ENCODE peak calls at places on chromosomes 13 and 19, in eight cellular contexts. One of them, this sample, is unnamed.

GRCh38 chr13:52455677-52456041 is 381 bp downstream of the CKAP2 start:
- DNase-seq in fibroblast of lung: peak; percentile 67
- DNase-seq in midbrain: peak; percentile 64
- DNase-seq in LNCaP clone FGC: no peak
- DNase-seq in COR-L47: peak; percentile 83
- DNase-seq in HFFc6: peak; percentile 15
- DNase-seq in HT-29: peak; percentile 83
- DNase-seq in Ammon's horn: peak; percentile 70
- DNase-seq in this sample: peak; percentile 27

GRCh38 chr19:11481777-11482383 is 1.0 kb upstream of the ELAVL3 start:
- DNase-seq in COR-L47: peak; percentile 97
- DNase-seq in LNCaP clone FGC: peak; percentile 83
- DNase-seq in HT-29: no peak
- DNase-seq in HFFc6: peak; percentile 39
- DNase-seq in fibroblast of lung: peak; percentile 80
- DNase-seq in midbrain: peak; percentile 95
- DNase-seq in Ammon's horn: peak; percentile 99
- DNase-seq in this sample: no peak

GRCh38 chr19:40716031-40716654 is 543 bp downstream of the COQ8B start:
- DNase-seq in COR-L47: no peak
- DNase-seq in LNCaP clone FGC: no peak
- DNase-seq in midbrain: no peak
- DNase-seq in HT-29: peak; percentile 89
- DNase-seq in Ammon's horn: no peak
- DNase-seq in fibroblast of lung: no peak
- DNase-seq in HFFc6: peak; percentile 90
- DNase-seq in this sample: no peak

GRCh38 chr13:50195045-50195444 is 179.8 kb downstream of the KCNRG start:
- DNase-seq in HT-29: no peak
- DNase-seq in LNCaP clone FGC: no peak
- DNase-seq in midbrain: no peak
- DNase-seq in HFFc6: no peak
- DNase-seq in COR-L47: no peak
- DNase-seq in fibroblast of lung: no peak
- DNase-seq in Ammon's horn: no peak
- DNase-seq in this sample: no peak

GRCh38 chr19:35757231-35757748 is 461 bp upstream of the HSPB6 start:
- DNase-seq in fibroblast of lung: peak; percentile 98
- DNase-seq in Ammon's horn: no peak
- DNase-seq in HFFc6: peak; percentile 89
- DNase-seq in midbrain: peak; percentile 42
- DNase-seq in LNCaP clone FGC: no peak
- DNase-seq in COR-L47: peak; percentile 18
- DNase-seq in HT-29: no peak
- DNase-seq in this sample: peak; percentile 86

GRCh38 chr13:97264663-97265062 is 42.5 kb downstream of the MBNL2 start:
- DNase-seq in fibroblast of lung: no peak
- DNase-seq in HFFc6: no peak
- DNase-seq in Ammon's horn: no peak
- DNase-seq in HT-29: no peak
- DNase-seq in LNCaP clone FGC: no peak
- DNase-seq in midbrain: no peak
- DNase-seq in COR-L47: no peak
- DNase-seq in this sample: no peak

GRCh38 chr13:37968555-37968954 is 99.0 kb upstream of the TRPC4 start:
- DNase-seq in LNCaP clone FGC: no peak
- DNase-seq in COR-L47: no peak
- DNase-seq in midbrain: no peak
- DNase-seq in fibroblast of lung: no peak
- DNase-seq in HFFc6: no peak
- DNase-seq in Ammon's horn: no peak
- DNase-seq in HT-29: no peak
- DNase-seq in this sample: no peak

GRCh38 chr19:40174087-40174486 is 17.1 kb upstream of the MAP3K10 start:
- DNase-seq in COR-L47: no peak
- DNase-seq in HT-29: no peak
- DNase-seq in HFFc6: no peak
- DNase-seq in midbrain: no peak
- DNase-seq in fibroblast of lung: no peak
- DNase-seq in LNCaP clone FGC: no peak
- DNase-seq in Ammon's horn: no peak
- DNase-seq in this sample: no peak

GRCh38 chr13:20869540-20869939 is 33.0 kb downstream of the XPO4 start:
- DNase-seq in LNCaP clone FGC: no peak
- DNase-seq in HT-29: peak; percentile 18
- DNase-seq in fibroblast of lung: peak; percentile 54
- DNase-seq in COR-L47: no peak
- DNase-seq in midbrain: no peak
- DNase-seq in Ammon's horn: no peak
- DNase-seq in HFFc6: no peak
- DNase-seq in this sample: no peak

GRCh38 chr19:55491546-55492360 is 3.5 kb downstream of the SSC5D start:
- DNase-seq in Ammon's horn: no peak
- DNase-seq in COR-L47: peak; percentile 29
- DNase-seq in fibroblast of lung: no peak
- DNase-seq in midbrain: no peak
- DNase-seq in LNCaP clone FGC: no peak
- DNase-seq in HT-29: no peak
- DNase-seq in HFFc6: no peak
- DNase-seq in this sample: no peak

GRCh38 chr13:112444416-112445399 is 68.6 kb downstream of the SPACA7 start:
- DNase-seq in Ammon's horn: no peak
- DNase-seq in midbrain: no peak
- DNase-seq in LNCaP clone FGC: no peak
- DNase-seq in HFFc6: no peak
- DNase-seq in fibroblast of lung: no peak
- DNase-seq in HT-29: no peak
- DNase-seq in COR-L47: no peak
- DNase-seq in this sample: no peak

GRCh38 chr19:5711713-5712161 is 8.2 kb downstream of the LONP1 start:
- DNase-seq in COR-L47: no peak
- DNase-seq in Ammon's horn: no peak
- DNase-seq in HFFc6: no peak
- DNase-seq in HT-29: no peak
- DNase-seq in LNCaP clone FGC: no peak
- DNase-seq in midbrain: no peak
- DNase-seq in fibroblast of lung: no peak
- DNase-seq in this sample: no peak

GRCh38 chr13:113763961-113764792 is 5.2 kb downstream of the TMEM255B start:
- DNase-seq in LNCaP clone FGC: no peak
- DNase-seq in HT-29: no peak
- DNase-seq in COR-L47: no peak
- DNase-seq in HFFc6: no peak
- DNase-seq in Ammon's horn: no peak
- DNase-seq in midbrain: no peak
- DNase-seq in fibroblast of lung: no peak
- DNase-seq in this sample: no peak

GRCh38 chr13:111422352-111422751 is 101.9 kb downstream of the TEX29 start:
- DNase-seq in COR-L47: peak; percentile 73
- DNase-seq in HFFc6: no peak
- DNase-seq in LNCaP clone FGC: no peak
- DNase-seq in HT-29: peak; percentile 57
- DNase-seq in fibroblast of lung: no peak
- DNase-seq in Ammon's horn: peak; percentile 20
- DNase-seq in midbrain: no peak
- DNase-seq in this sample: no peak

GRCh38 chr19:33796164-33797100 is at the start of gene KCTD15:
- DNase-seq in fibroblast of lung: peak; percentile 42
- DNase-seq in midbrain: no peak
- DNase-seq in LNCaP clone FGC: no peak
- DNase-seq in HT-29: no peak
- DNase-seq in HFFc6: no peak
- DNase-seq in COR-L47: peak; percentile 63
- DNase-seq in Ammon's horn: no peak
- DNase-seq in this sample: no peak

GRCh38 chr13:110546389-110546788 is 15.1 kb downstream of the RAB20 start:
- DNase-seq in HFFc6: no peak
- DNase-seq in fibroblast of lung: no peak
- DNase-seq in COR-L47: no peak
- DNase-seq in midbrain: no peak
- DNase-seq in Ammon's horn: no peak
- DNase-seq in HT-29: no peak
- DNase-seq in LNCaP clone FGC: no peak
- DNase-seq in this sample: no peak

GRCh38 chr13:19596960-19597361 is 35.6 kb upstream of the TPTE2 start:
- DNase-seq in HT-29: peak; percentile 78
- DNase-seq in HFFc6: peak; percentile 38
- DNase-seq in midbrain: no peak
- DNase-seq in fibroblast of lung: peak; percentile 60
- DNase-seq in Ammon's horn: no peak
- DNase-seq in COR-L47: no peak
- DNase-seq in LNCaP clone FGC: no peak
- DNase-seq in this sample: no peak

GRCh38 chr13:92994056-92994455 is 232.6 kb upstream of the GPC6 start:
- DNase-seq in Ammon's horn: no peak
- DNase-seq in LNCaP clone FGC: no peak
- DNase-seq in HFFc6: no peak
- DNase-seq in COR-L47: no peak
- DNase-seq in HT-29: no peak
- DNase-seq in midbrain: no peak
- DNase-seq in fibroblast of lung: peak; percentile 48
- DNase-seq in this sample: no peak

GRCh38 chr13:110334841-110335490 is 27.9 kb downstream of the COL4A2 start:
- DNase-seq in HT-29: no peak
- DNase-seq in Ammon's horn: no peak
- DNase-seq in midbrain: no peak
- DNase-seq in HFFc6: no peak
- DNase-seq in fibroblast of lung: no peak
- DNase-seq in COR-L47: no peak
- DNase-seq in LNCaP clone FGC: no peak
- DNase-seq in this sample: peak; percentile 91

GRCh38 chr13:31119966-31120733 is 41.6 kb downstream of the HSPH1 start:
- DNase-seq in Ammon's horn: no peak
- DNase-seq in HT-29: no peak
- DNase-seq in midbrain: no peak
- DNase-seq in COR-L47: peak; percentile 10
- DNase-seq in fibroblast of lung: peak; percentile 28
- DNase-seq in LNCaP clone FGC: no peak
- DNase-seq in HFFc6: no peak
- DNase-seq in this sample: no peak

GRCh38 chr19:16143399-16144215 is at the start of gene HSH2D:
- DNase-seq in COR-L47: peak; percentile 8
- DNase-seq in midbrain: no peak
- DNase-seq in Ammon's horn: no peak
- DNase-seq in fibroblast of lung: no peak
- DNase-seq in HT-29: peak; percentile 68
- DNase-seq in LNCaP clone FGC: peak; percentile 78
- DNase-seq in HFFc6: no peak
- DNase-seq in this sample: no peak

GRCh38 chr13:98275711-98276171 is 98.7 kb upstream of the RNF113B start:
- DNase-seq in midbrain: no peak
- DNase-seq in HT-29: no peak
- DNase-seq in Ammon's horn: no peak
- DNase-seq in fibroblast of lung: no peak
- DNase-seq in HFFc6: no peak
- DNase-seq in LNCaP clone FGC: no peak
- DNase-seq in COR-L47: no peak
- DNase-seq in this sample: no peak

GRCh38 chr19:13623686-13624405 is 117.6 kb upstream of the CACNA1A start:
- DNase-seq in midbrain: no peak
- DNase-seq in LNCaP clone FGC: no peak
- DNase-seq in HFFc6: no peak
- DNase-seq in fibroblast of lung: no peak
- DNase-seq in HT-29: no peak
- DNase-seq in COR-L47: no peak
- DNase-seq in Ammon's horn: peak; percentile 5
- DNase-seq in this sample: no peak

GRCh38 chr13:21884965-21885567 is 214.2 kb downstream of the FGF9 start:
- DNase-seq in HT-29: no peak
- DNase-seq in LNCaP clone FGC: no peak
- DNase-seq in fibroblast of lung: no peak
- DNase-seq in HFFc6: no peak
- DNase-seq in COR-L47: no peak
- DNase-seq in midbrain: no peak
- DNase-seq in Ammon's horn: no peak
- DNase-seq in this sample: no peak

GRCh38 chr19:2495130-2495641 is 19.3 kb downstream of the GADD45B start:
- DNase-seq in midbrain: no peak
- DNase-seq in HT-29: peak; percentile 69
- DNase-seq in LNCaP clone FGC: peak; percentile 63
- DNase-seq in Ammon's horn: no peak
- DNase-seq in HFFc6: peak; percentile 78
- DNase-seq in fibroblast of lung: peak; percentile 74
- DNase-seq in COR-L47: peak; percentile 54
- DNase-seq in this sample: no peak

GRCh38 chr19:38270587-38271167 is 6.3 kb downstream of the SPINT2 start:
- DNase-seq in HT-29: no peak
- DNase-seq in fibroblast of lung: no peak
- DNase-seq in LNCaP clone FGC: no peak
- DNase-seq in Ammon's horn: no peak
- DNase-seq in HFFc6: peak; percentile 52
- DNase-seq in COR-L47: peak; percentile 14
- DNase-seq in midbrain: no peak
- DNase-seq in this sample: peak; percentile 34

GRCh38 chr19:14577885-14578427 is 4.9 kb upstream of the CLEC17A start:
- DNase-seq in midbrain: no peak
- DNase-seq in LNCaP clone FGC: no peak
- DNase-seq in fibroblast of lung: no peak
- DNase-seq in HT-29: no peak
- DNase-seq in HFFc6: no peak
- DNase-seq in Ammon's horn: no peak
- DNase-seq in COR-L47: no peak
- DNase-seq in this sample: no peak

GRCh38 chr19:33771308-33772101 is 25.2 kb upstream of the KCTD15 start:
- DNase-seq in HFFc6: peak; percentile 32
- DNase-seq in LNCaP clone FGC: peak; percentile 22
- DNase-seq in fibroblast of lung: peak; percentile 57
- DNase-seq in Ammon's horn: peak; percentile 81
- DNase-seq in midbrain: peak; percentile 66
- DNase-seq in COR-L47: peak; percentile 69
- DNase-seq in HT-29: peak; percentile 87
- DNase-seq in this sample: no peak

GRCh38 chr19:33373701-33374405 is at the start of gene CEBPG:
- DNase-seq in HT-29: peak; percentile 79
- DNase-seq in fibroblast of lung: peak; percentile 72
- DNase-seq in Ammon's horn: no peak
- DNase-seq in midbrain: no peak
- DNase-seq in LNCaP clone FGC: no peak
- DNase-seq in COR-L47: peak; percentile 48
- DNase-seq in HFFc6: peak; percentile 28
- DNase-seq in this sample: no peak

GRCh38 chr13:48626077-48626449 is 27.7 kb upstream of the CYSLTR2 start:
- DNase-seq in HT-29: no peak
- DNase-seq in HFFc6: no peak
- DNase-seq in Ammon's horn: no peak
- DNase-seq in LNCaP clone FGC: no peak
- DNase-seq in fibroblast of lung: peak; percentile 62
- DNase-seq in COR-L47: no peak
- DNase-seq in midbrain: no peak
- DNase-seq in this sample: no peak

GRCh38 chr19:53037101-53038097 is 7.1 kb upstream of the ERVV-2 start:
- DNase-seq in LNCaP clone FGC: no peak
- DNase-seq in HFFc6: no peak
- DNase-seq in fibroblast of lung: peak; percentile 73
- DNase-seq in Ammon's horn: peak; percentile 40
- DNase-seq in COR-L47: no peak
- DNase-seq in midbrain: no peak
- DNase-seq in HT-29: no peak
- DNase-seq in this sample: no peak

GRCh38 chr19:42360787-42361544 is 29.1 kb downstream of the CNFN start:
- DNase-seq in Ammon's horn: no peak
- DNase-seq in HFFc6: no peak
- DNase-seq in midbrain: no peak
- DNase-seq in fibroblast of lung: no peak
- DNase-seq in COR-L47: no peak
- DNase-seq in HT-29: no peak
- DNase-seq in LNCaP clone FGC: no peak
- DNase-seq in this sample: no peak

GRCh38 chr13:101728021-101728420 is 275.5 kb downstream of the ITGBL1 start:
- DNase-seq in HFFc6: no peak
- DNase-seq in midbrain: no peak
- DNase-seq in Ammon's horn: no peak
- DNase-seq in COR-L47: no peak
- DNase-seq in fibroblast of lung: no peak
- DNase-seq in HT-29: no peak
- DNase-seq in LNCaP clone FGC: no peak
- DNase-seq in this sample: no peak

This sample was measured in astrocyte of the cerebellum.